ENCODE peak calls at places on chromosome 4, in nine cellular contexts. T is NCI-H1105; F is activated CD4-positive, alpha-beta T cell treated with anti-CD3 and anti-CD28 coated beads, Interleukin-2, amount 10 ng/mL, durations not matched to agents 7 days and 5 days; M is ovary; P is ELF-1; E is ACHN; Y is occipital lobe; C is iPS-NIHi11; V is AG04449. Q is an unnamed sample.

GRCh38 chr4:155954118-155954503 is 445 bp upstream of the CTSO start:
- DNase-seq in T (no peak), F (no peak), M (peak), P (no peak), E (no peak), Y (no peak), C (no peak), V (no peak), Q (no peak)

GRCh38 chr4:107255114-107255513 is 219.0 kb upstream of the DKK2 start:
- DNase-seq in T (no peak), F (no peak), M (no peak), P (no peak), E (no peak), Y (no peak), C (no peak), V (no peak), Q (no peak)

GRCh38 chr4:143185253-143186107 is 763 bp downstream of the USP38 start:
- DNase-seq in T (no peak), F (peak), M (peak), P (peak), E (peak), Y (no peak), C (peak), V (no peak), Q (peak)

GRCh38 chr4:106063009-106063408 is 167.7 kb downstream of the NPNT start:
- DNase-seq in T (no peak), F (no peak), M (no peak), P (no peak), E (peak), Y (no peak), C (no peak), V (no peak), Q (no peak)

GRCh38 chr4:101655847-101656246 is 134.7 kb upstream of the BANK1 start:
- DNase-seq in T (no peak), F (no peak), M (no peak), P (no peak), E (no peak), Y (no peak), C (no peak), V (no peak), Q (no peak)

GRCh38 chr4:121200795-121201472 is 36.8 kb upstream of the TNIP3 start:
- DNase-seq in T (no peak), F (no peak), M (no peak), P (no peak), E (no peak), Y (no peak), C (no peak), V (no peak), Q (no peak)

GRCh38 chr4:152850377-152850776 is 70.6 kb downstream of the ARFIP1 start:
- DNase-seq in T (no peak), F (peak), M (no peak), P (peak), E (peak), Y (no peak), C (peak), V (no peak), Q (peak)

GRCh38 chr4:25938251-25939186 is 24.5 kb downstream of the SMIM20 start:
- DNase-seq in T (no peak), F (no peak), M (no peak), P (no peak), E (no peak), Y (no peak), C (no peak), V (peak), Q (no peak)

GRCh38 chr4:81135501-81135900 is 79.5 kb downstream of the PRKG2 start:
- DNase-seq in T (no peak), F (no peak), M (no peak), P (no peak), E (no peak), Y (no peak), C (no peak), V (no peak), Q (no peak)

GRCh38 chr4:70183168-70183939 is 12.2 kb upstream of the ODAM start:
- DNase-seq in T (no peak), F (peak), M (no peak), P (peak), E (peak), Y (no peak), C (peak), V (no peak), Q (peak)

GRCh38 chr4:87103691-87104187 is 116.7 kb downstream of the KLHL8 start:
- DNase-seq in T (no peak), F (no peak), M (no peak), P (no peak), E (peak), Y (no peak), C (no peak), V (no peak), Q (no peak)

GRCh38 chr4:91064157-91064853 is 937.1 kb downstream of the CCSER1 start:
- DNase-seq in T (peak), F (no peak), M (no peak), P (peak), E (no peak), Y (no peak), C (peak), V (no peak), Q (no peak)

GRCh38 chr4:143294310-143294709 is 42.4 kb upstream of the GAB1 start:
- DNase-seq in T (no peak), F (no peak), M (peak), P (peak), E (no peak), Y (no peak), C (no peak), V (no peak), Q (no peak)

GRCh38 chr4:162634390-162634789 is 470.6 kb upstream of the FSTL5 start:
- DNase-seq in T (no peak), F (no peak), M (no peak), P (no peak), E (no peak), Y (no peak), C (no peak), V (no peak), Q (no peak)

GRCh38 chr4:163744861-163745260 is 250.4 kb downstream of the TMA16 start:
- DNase-seq in T (no peak), F (no peak), M (no peak), P (no peak), E (no peak), Y (no peak), C (no peak), V (no peak), Q (peak)

GRCh38 chr4:153418114-153418513 is 48.0 kb upstream of the TMEM131L start:
- DNase-seq in T (no peak), F (no peak), M (no peak), P (no peak), E (no peak), Y (no peak), C (no peak), V (no peak), Q (no peak)

GRCh38 chr4:56049428-56050212 is 100.9 kb downstream of the CEP135 start:
- DNase-seq in T (peak), F (peak), M (peak), P (peak), E (peak), Y (peak), C (peak), V (no peak), Q (peak)

GRCh38 chr4:118193421-118193820 is 159.1 kb downstream of the NDST3 start:
- DNase-seq in T (no peak), F (no peak), M (no peak), P (no peak), E (no peak), Y (no peak), C (no peak), V (no peak), Q (no peak)

GRCh38 chr4:137927972-137928371 is 314.2 kb downstream of the SLC7A11 start:
- DNase-seq in T (no peak), F (no peak), M (no peak), P (no peak), E (no peak), Y (no peak), C (no peak), V (no peak), Q (no peak)

GRCh38 chr4:175514174-175514573 is 297.9 kb downstream of the GPM6A start:
- DNase-seq in T (no peak), F (no peak), M (no peak), P (no peak), E (no peak), Y (no peak), C (no peak), V (no peak), Q (no peak)

GRCh38 chr4:85677286-85677685 is 202.3 kb downstream of the ARHGAP24 start:
- DNase-seq in T (peak), F (no peak), M (no peak), P (no peak), E (no peak), Y (no peak), C (no peak), V (no peak), Q (no peak)

GRCh38 chr4:3715251-3716033 is 50.7 kb upstream of the ADRA2C start:
- DNase-seq in T (no peak), F (no peak), M (peak), P (no peak), E (no peak), Y (no peak), C (no peak), V (no peak), Q (no peak)

GRCh38 chr4:169404959-169405358 is 134.2 kb upstream of the SH3RF1 start:
- DNase-seq in T (no peak), F (no peak), M (no peak), P (no peak), E (no peak), Y (no peak), C (peak), V (no peak), Q (no peak)

GRCh38 chr4:6331018-6331417 is 61.4 kb downstream of the WFS1 start:
- DNase-seq in T (no peak), F (peak), M (no peak), P (peak), E (peak), Y (no peak), C (peak), V (no peak), Q (peak)

GRCh38 chr4:54539500-54540029 is 118.2 kb upstream of the KIT start:
- DNase-seq in T (no peak), F (no peak), M (peak), P (peak), E (peak), Y (peak), C (peak), V (no peak), Q (peak)

GRCh38 chr4:83369825-83370639 is 35.4 kb upstream of the HPSE start:
- DNase-seq in T (no peak), F (no peak), M (no peak), P (peak), E (no peak), Y (no peak), C (no peak), V (no peak), Q (no peak)

GRCh38 chr4:56209767-56210166 is 177.5 kb downstream of the AASDH start:
- DNase-seq in T (no peak), F (no peak), M (no peak), P (peak), E (no peak), Y (no peak), C (no peak), V (no peak), Q (no peak)

GRCh38 chr4:602559-602942 is 22.8 kb upstream of the PDE6B start:
- DNase-seq in T (no peak), F (peak), M (no peak), P (peak), E (peak), Y (no peak), C (peak), V (no peak), Q (peak)

Q was measured in RPMI8226.